ENCODE peak calls at places on chromosomes 2 and 18, in five cellular contexts. G is OCI-LY7, R is fibroblast of lung, O is A673, V is cardiac muscle cell. K is an unnamed sample. For H3K36me3, the result is how much of the 10 kb centered on the place peaks cover.

GRCh38 chr2:150107816-150108215 is 379.7 kb downstream of the RND3 start:
- DNase-seq in G (no peak), R (no peak), O (no peak), V (peak), K (no peak)

GRCh38 chr18:10792181-10792580 is 266.4 kb downstream of the NAPG start:
- DNase-seq in G (no peak), R (no peak), O (no peak), V (peak), K (no peak)

GRCh38 chr2:54360055-54360792 is 95.9 kb upstream of the SPTBN1 start:
- DNase-seq in G (no peak), R (peak), O (no peak), V (peak), K (no peak)

GRCh38 chr2:9306910-9307309 is 100.3 kb downstream of the ASAP2 start:
- DNase-seq in G (no peak), R (no peak), O (no peak), V (no peak), K (no peak)

GRCh38 chr2:4992226-4992625 is 700.0 kb upstream of the SOX11 start:
- DNase-seq in G (no peak), R (no peak), O (peak), V (no peak), K (no peak)

GRCh38 chr18:52427521-52428175 is 87.7 kb downstream of the DCC start:
- DNase-seq in G (no peak), R (no peak), O (peak), V (no peak), K (no peak)

GRCh38 chr2:63614983-63615945 is 26.5 kb downstream of the MDH1 start:
- DNase-seq in G (no peak), R (peak), O (no peak), V (peak), K (no peak)

GRCh38 chr2:158099716-158100115 is 2.0 kb upstream of the UPP2 start:
- DNase-seq in G (no peak), R (peak), O (peak), V (peak), K (no peak)

GRCh38 chr2:130869441-130870160 is 32.9 kb downstream of the ARHGEF4 start:
- DNase-seq in G (no peak), R (peak), O (no peak), V (peak), K (no peak)

GRCh38 chr2:237438082-237438925 is 24.3 kb upstream of the COL6A3 start:
- DNase-seq in G (no peak), R (peak), O (no peak), V (no peak), K (no peak)

GRCh38 chr2:190786404-190787166 is 94.0 kb upstream of the GLS start:
- DNase-seq in G (no peak), R (peak), O (no peak), V (no peak), K (no peak)

GRCh38 chr2:233867993-233868532 is at the start of gene MSL3B:
- DNase-seq in G (no peak), R (peak), O (peak), V (peak), K (peak)

GRCh38 chr18:46097378-46097852 is 681 bp downstream of the ATP5F1A start:
- DNase-seq in G (peak), R (no peak), O (no peak), V (no peak), K (no peak)

GRCh38 chr18:79650959-79651358 is 28.6 kb upstream of the CTDP1 start:
- DNase-seq in G (no peak), R (no peak), O (no peak), V (no peak), K (no peak)

GRCh38 chr2:8355046-8355445 is 326.8 kb upstream of the ID2 start:
- DNase-seq in G (no peak), R (no peak), O (no peak), V (no peak), K (no peak)

GRCh38 chr2:160253440-160254296 is 53.6 kb upstream of the ITGB6 start:
- DNase-seq in G (no peak), R (peak), O (no peak), V (no peak), K (no peak)

GRCh38 chr2:121388371-121388770 is 103.4 kb upstream of the TFCP2L1 start:
- DNase-seq in G (no peak), R (peak), O (no peak), V (no peak), K (no peak)

GRCh38 chr2:33589444-33589843 is 9.7 kb downstream of the FAM98A start:
- DNase-seq in G (no peak), R (no peak), O (no peak), V (no peak), K (no peak)
- H3K36me3 ChIP-seq in G (half or more), R (under half), O (half or more), V (under half), K (under half)

GRCh38 chr2:112805542-112805941 is 21.2 kb upstream of the IL1A start:
- DNase-seq in G (no peak), R (no peak), O (no peak), V (no peak), K (no peak)

GRCh38 chr2:112809112-112809511 is 24.8 kb upstream of the IL1A start:
- DNase-seq in G (no peak), R (no peak), O (no peak), V (no peak), K (no peak)

GRCh38 chr2:112811276-112811831 is 25.2 kb downstream of the IL1B start:
- DNase-seq in G (no peak), R (no peak), O (peak), V (no peak), K (no peak)

GRCh38 chr2:112803691-112804521 is 19.6 kb upstream of the IL1A start:
- DNase-seq in G (no peak), R (peak), O (no peak), V (peak), K (no peak)

GRCh38 chr2:112807233-112807807 is 23.0 kb upstream of the IL1A start:
- DNase-seq in G (no peak), R (no peak), O (no peak), V (no peak), K (no peak)
- TF ChIP-seq CTCF in G (no peak), R (no peak), O (no peak), V (no peak), K (no peak)

GRCh38 chr2:217807753-217808152 is 195.0 kb downstream of the TNS1 start:
- DNase-seq in G (no peak), R (no peak), O (no peak), V (no peak), K (no peak)

GRCh38 chr2:217804786-217805678 is 197.8 kb downstream of the TNS1 start:
- DNase-seq in G (no peak), R (peak), O (peak), V (no peak), K (no peak)

GRCh38 chr2:217807025-217807424 is 195.8 kb downstream of the TNS1 start:
- DNase-seq in G (no peak), R (no peak), O (no peak), V (no peak), K (no peak)

GRCh38 chr2:217805679-217806479 is 196.9 kb downstream of the TNS1 start:
- DNase-seq in G (no peak), R (no peak), O (no peak), V (no peak), K (no peak)

GRCh38 chr2:217806480-217806760 is 196.4 kb downstream of the TNS1 start:
- DNase-seq in G (no peak), R (no peak), O (no peak), V (no peak), K (no peak)
- H3K36me3 ChIP-seq in G (under half), R (under half), O (under half), V (under half), K (under half)

GRCh38 chr2:31213063-31213882 is 4.0 kb downstream of the CAPN14 start:
- DNase-seq in G (no peak), R (peak), O (no peak), V (peak), K (no peak)
- TF ChIP-seq CTCF in G (no peak), R (no peak), O (no peak), V (no peak), K (no peak)

DNA sequence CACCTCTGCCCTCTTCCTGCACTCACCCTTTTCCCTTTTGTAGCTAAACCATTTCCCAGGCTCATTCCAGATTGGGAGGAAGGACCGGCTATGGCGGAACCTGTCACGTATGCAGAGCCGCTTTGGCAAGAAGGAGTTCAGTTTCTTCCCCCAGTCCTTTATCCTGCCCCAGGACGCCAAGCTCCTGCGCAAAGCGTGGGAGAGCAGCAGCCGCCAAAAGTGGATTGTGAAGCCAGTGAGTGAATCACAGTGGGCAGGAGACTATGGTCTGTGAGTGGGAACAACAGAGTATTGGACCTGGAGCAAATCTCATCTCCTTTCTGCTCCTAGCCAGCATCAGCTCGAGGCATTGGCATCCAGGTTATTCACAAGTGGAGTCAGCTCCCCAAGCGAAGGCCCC is 35.0 kb upstream of the CYP27A1 start:
- DNase-seq in G (no peak), R (no peak), O (no peak), V (no peak), K (no peak)
- H3K36me3 ChIP-seq in G (half or more), R (under half), O (half or more), V (under half), K (under half)

GRCh38 chr2:181573140-181573736 is 83.7 kb downstream of the CERKL start:
- DNase-seq in G (peak), R (peak), O (peak), V (peak), K (no peak)
- TF ChIP-seq CTCF in G (peak), R (peak), O (peak), V (peak), K (no peak)

GRCh38 chr2:97759727-97760407 is 46.5 kb downstream of the ZAP70 start:
- DNase-seq in G (no peak), R (no peak), O (no peak), V (no peak), K (no peak)

GRCh38 chr2:97755491-97755890 is 42.1 kb downstream of the ZAP70 start:
- DNase-seq in G (no peak), R (no peak), O (no peak), V (no peak), K (no peak)

GRCh38 chr2:97760480-97761049 is 47.2 kb downstream of the ZAP70 start:
- DNase-seq in G (no peak), R (no peak), O (no peak), V (no peak), K (no peak)

GRCh38 chr2:97757062-97757461 is 43.7 kb downstream of the ZAP70 start:
- DNase-seq in G (no peak), R (no peak), O (no peak), V (no peak), K (no peak)

DNA sequence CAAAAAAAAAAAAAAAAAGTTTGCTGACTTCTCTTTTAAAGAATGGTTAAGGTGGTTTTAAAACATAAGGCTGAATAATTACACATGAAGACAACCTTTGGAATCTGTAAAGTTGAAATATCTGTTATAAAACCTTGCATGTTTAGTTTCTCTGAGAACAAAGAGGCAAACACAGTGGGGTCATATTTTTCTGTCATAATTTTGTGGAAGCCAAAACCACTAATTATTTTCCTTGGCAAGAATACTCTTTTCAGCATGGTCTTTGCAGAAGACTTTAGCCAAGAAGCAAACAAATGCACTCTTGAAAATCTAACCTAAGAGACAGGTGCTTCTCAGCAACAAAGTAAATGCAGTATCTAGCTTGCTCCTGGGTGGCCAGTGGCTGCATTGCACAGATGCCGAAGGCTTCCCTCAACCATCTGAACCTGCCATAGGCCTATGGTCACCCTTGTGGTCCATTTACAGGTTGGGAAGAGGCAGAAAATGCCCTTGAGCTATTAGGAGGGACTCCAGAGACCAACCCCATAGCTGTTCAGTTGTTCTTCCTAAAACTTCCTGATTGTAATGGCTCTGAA is 44.8 kb downstream of the ZAP70 start:
- DNase-seq in G (no peak), R (peak), O (no peak), V (no peak), K (no peak)
- H3K36me3 ChIP-seq in G (under half), R (under half), O (under half), V (under half), K (under half)

DNA sequence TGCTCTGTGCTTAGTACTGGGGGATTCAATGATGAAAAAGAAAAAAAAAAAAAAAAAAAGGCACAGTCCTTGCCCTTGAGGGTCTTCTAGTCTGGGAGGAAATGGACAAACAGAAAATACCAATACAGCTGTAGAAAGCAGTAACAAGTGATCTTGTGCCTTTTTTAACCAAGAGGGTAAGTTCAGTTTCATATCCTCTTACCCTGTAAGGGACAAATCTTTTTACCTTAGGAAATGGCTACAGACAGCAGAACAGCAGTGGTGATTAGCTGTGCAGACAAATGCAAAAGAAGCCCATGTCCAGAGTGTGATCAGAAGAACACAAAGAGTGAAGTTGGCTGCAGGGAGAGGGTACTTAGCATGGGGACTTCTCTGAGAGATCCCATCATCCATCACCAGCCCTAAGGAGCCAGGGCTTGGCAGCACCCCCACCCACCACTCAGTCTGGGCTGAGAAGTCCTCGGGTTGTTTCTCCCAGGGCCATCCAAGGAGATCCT is 102.9 kb downstream of the ALPK2 start:
- DNase-seq in G (peak), R (no peak), O (no peak), V (no peak), K (no peak)
- TF ChIP-seq CTCF in G (no peak), R (no peak), O (no peak), V (no peak), K (no peak)

K was measured in CD8-positive, alpha-beta T cell.